ENCODE peak calls at places on chromosomes 5 and 9, in six cellular contexts. V is nephron progenitor cell, Z is small intestine, U is NCI-H2107, E is body of pancreas, H is ACHN. G is an unnamed sample.

GRCh38 chr5:146447734-146448380 is 724 bp downstream of the TCERG1 start:
- DNase-seq in Z (peak), H (peak), E (no peak), U (no peak), V (no peak), G (no peak)

GRCh38 chr9:114657705-114658104 is at the start of gene TEX53:
- DNase-seq in V (no peak), H (no peak), Z (no peak), U (no peak), E (no peak), G (no peak)

GRCh38 chr5:61333351-61334223 is 1.5 kb downstream of the ZSWIM6 start:
- DNase-seq in E (peak), U (no peak), V (peak), Z (peak), H (no peak), G (peak)

GRCh38 chr9:137550958-137551655 is 572 bp upstream of the MRPL41 start:
- DNase-seq in V (no peak), E (no peak), H (peak), Z (peak), U (peak), G (no peak)

GRCh38 chr5:90504743-90505142 is 24.6 kb downstream of the LYSMD3 start:
- DNase-seq in H (no peak), E (no peak), U (no peak), V (no peak), Z (no peak), G (no peak)

GRCh38 chr5:150999704-151000452 is 20.5 kb upstream of the GPX3 start:
- DNase-seq in U (no peak), E (peak), Z (no peak), H (no peak), V (no peak), G (no peak)

GRCh38 chr5:133460172-133460758 is 152.1 kb downstream of the FSTL4 start:
- DNase-seq in E (no peak), Z (peak), V (peak), H (peak), U (no peak), G (no peak)

GRCh38 chr9:87270241-87271234 is 227.1 kb upstream of the DAPK1 start:
- DNase-seq in U (no peak), V (peak), E (peak), H (no peak), Z (peak), G (no peak)

GRCh38 chr9:79257215-79257614 is 314.6 kb upstream of the TLE4 start:
- DNase-seq in Z (no peak), U (peak), H (peak), E (no peak), V (peak), G (no peak)

GRCh38 chr5:157431544-157432200 is 28.3 kb upstream of the NIPAL4 start:
- DNase-seq in H (peak), U (no peak), E (no peak), Z (peak), V (no peak), G (peak)

GRCh38 chr9:120915854-120916495 is 10.6 kb downstream of the TRAF1 start:
- DNase-seq in H (no peak), Z (no peak), V (no peak), E (no peak), U (no peak), G (no peak)